ENCODE peak calls at places on chromosomes 7 and 10, in four cellular contexts. One of them, this sample, is unnamed.

GRCh38 chr7:151657173-151657572 is 137.5 kb upstream of the RHEB start:
- DNase-seq in DMS153: no peak
- DNase-seq in CD8-positive, alpha-beta memory T cell: no peak
- DNase-seq in GM10248: no peak
- DNase-seq in this sample: no peak

GRCh38 chr10:12699756-12700556 is 301.6 kb downstream of the CCDC3 start:
- DNase-seq in DMS153: no peak
- DNase-seq in CD8-positive, alpha-beta memory T cell: no peak
- DNase-seq in GM10248: no peak
- DNase-seq in this sample: no peak

GRCh38 chr10:28797904-28798371 is 120.6 kb downstream of the BAMBI start:
- DNase-seq in DMS153: no peak
- DNase-seq in CD8-positive, alpha-beta memory T cell: no peak
- DNase-seq in GM10248: no peak
- DNase-seq in this sample: no peak

GRCh38 chr10:93757766-93758509 is at the start of gene LGI1:
- DNase-seq in DMS153: no peak
- DNase-seq in CD8-positive, alpha-beta memory T cell: no peak
- DNase-seq in GM10248: no peak
- DNase-seq in this sample: no peak

GRCh38 chr7:98294798-98295382 is 13.4 kb downstream of the BRI3 start:
- DNase-seq in DMS153: peak; percentile 54
- DNase-seq in CD8-positive, alpha-beta memory T cell: no peak
- DNase-seq in GM10248: peak; percentile 80
- DNase-seq in this sample: peak; percentile 11

GRCh38 chr7:45088146-45088701 is 545 bp downstream of the NACAD start:
- DNase-seq in DMS153: no peak
- DNase-seq in CD8-positive, alpha-beta memory T cell: no peak
- DNase-seq in GM10248: no peak
- DNase-seq in this sample: no peak

GRCh38 chr7:46630031-46630430 is 709.0 kb upstream of the IGFBP3 start:
- DNase-seq in DMS153: no peak
- DNase-seq in CD8-positive, alpha-beta memory T cell: no peak
- DNase-seq in GM10248: no peak
- DNase-seq in this sample: peak; percentile 11

GRCh38 chr7:12550956-12551355 is 19.6 kb upstream of the SCIN start:
- DNase-seq in DMS153: no peak
- DNase-seq in CD8-positive, alpha-beta memory T cell: no peak
- DNase-seq in GM10248: no peak
- DNase-seq in this sample: no peak

GRCh38 chr7:148821422-148821821 is 62.7 kb downstream of the EZH2 start:
- DNase-seq in DMS153: no peak
- DNase-seq in CD8-positive, alpha-beta memory T cell: no peak
- DNase-seq in GM10248: no peak
- DNase-seq in this sample: no peak

GRCh38 chr7:20785211-20786048 is 1.3 kb downstream of the SP8 start:
- DNase-seq in DMS153: peak; percentile 49
- DNase-seq in CD8-positive, alpha-beta memory T cell: no peak
- DNase-seq in GM10248: peak; percentile 28
- DNase-seq in this sample: no peak

GRCh38 chr7:107725138-107725740 is 18.7 kb upstream of the CBLL1 start:
- DNase-seq in DMS153: peak; percentile 43
- DNase-seq in CD8-positive, alpha-beta memory T cell: peak; percentile 19
- DNase-seq in GM10248: peak; percentile 66
- DNase-seq in this sample: peak; percentile 3

GRCh38 chr7:127895814-127896280 is 135.4 kb downstream of the LRRC4 start:
- DNase-seq in DMS153: no peak
- DNase-seq in CD8-positive, alpha-beta memory T cell: no peak
- DNase-seq in GM10248: no peak
- DNase-seq in this sample: no peak

GRCh38 chr7:158815046-158815445 is 14.3 kb downstream of the ESYT2 start:
- DNase-seq in DMS153: peak; percentile 68
- DNase-seq in CD8-positive, alpha-beta memory T cell: no peak
- DNase-seq in GM10248: no peak
- DNase-seq in this sample: no peak

GRCh38 chr7:71846160-71846559 is 566.0 kb downstream of the CALN1 start:
- DNase-seq in DMS153: no peak
- DNase-seq in CD8-positive, alpha-beta memory T cell: no peak
- DNase-seq in GM10248: no peak
- DNase-seq in this sample: no peak

GRCh38 chr7:55569797-55570196 is 2.5 kb downstream of the VOPP1 start:
- DNase-seq in DMS153: no peak
- DNase-seq in CD8-positive, alpha-beta memory T cell: peak; percentile 55
- DNase-seq in GM10248: no peak
- DNase-seq in this sample: no peak

GRCh38 chr10:48691812-48692528 is 7.3 kb downstream of the WDFY4 start:
- DNase-seq in DMS153: peak; percentile 22
- DNase-seq in CD8-positive, alpha-beta memory T cell: no peak
- DNase-seq in GM10248: no peak
- DNase-seq in this sample: no peak

This sample was measured in SHP77 treated with DMSO at 0.1 percent for 48 hours.